ENCODE peak calls at places on chromosomes 1 and 21, in five cellular contexts. N is iris pigment epithelial cell, P is NCI-H1694 treated with DMSO at 0.1 percent for 48 hours, L is NCI-H345, T is fibroblast of the aortic adventitia. E is an unnamed sample.

GRCh38 chr21:28669331-28669730 is 323.3 kb downstream of the LTN1 start:
- DNase-seq in P (no peak), N (no peak), T (no peak), L (no peak), E (peak; percentile 24)

GRCh38 chr1:236862615-236863211 is 67.6 kb downstream of the MTR start:
- DNase-seq in P (no peak), T (peak; percentile 8), L (no peak), N (no peak), E (no peak)

GRCh38 chr1:109508873-109509175 is 703 bp downstream of the AMIGO1 start:
- DNase-seq in L (no peak), T (no peak), P (no peak), N (no peak), E (no peak)

GRCh38 chr1:165524639-165525038 is 19.2 kb upstream of the LRRC52 start:
- DNase-seq in T (no peak), P (no peak), L (no peak), N (no peak), E (no peak)

GRCh38 chr1:96815914-96816313 is 94.3 kb downstream of the PTBP2 start:
- DNase-seq in L (no peak), N (no peak), T (no peak), P (no peak), E (no peak)

GRCh38 chr1:182611787-182612186 is 7.6 kb upstream of the RGS16 start:
- DNase-seq in T (no peak), N (no peak), P (peak; percentile 95), L (peak; percentile 93), E (no peak)

GRCh38 chr21:41133896-41134522 is 34.0 kb upstream of the BACE2 start:
- DNase-seq in T (peak; percentile 58), N (peak; percentile 52), L (peak; percentile 41), P (peak; percentile 14), E (peak; percentile 45)

GRCh38 chr1:8765253-8765652 is 52.2 kb downstream of the RERE start:
- DNase-seq in L (no peak), P (no peak), N (no peak), T (no peak), E (no peak)

GRCh38 chr1:214506972-214507431 is 44.4 kb downstream of the PTPN14 start:
- DNase-seq in P (no peak), T (no peak), N (no peak), L (no peak), E (peak; percentile 79)

GRCh38 chr1:27057801-27058647 is 45.4 kb upstream of the TENT5B start:
- DNase-seq in P (peak; percentile 67), T (peak; percentile 20), L (no peak), N (no peak), E (no peak)